ENCODE peak calls at places on chromosomes 11 and 22, in four cellular contexts. One of them, this sample, is unnamed.

GRCh38 chr11:117229411-117229810 is 2.5 kb downstream of the PCSK7 start:
- DNase-seq in HepG2: no peak
- DNase-seq in WTC11: no peak
- DNase-seq in K562: no peak
- DNase-seq in this sample: no peak

GRCh38 chr11:62923634-62924411 is 2.7 kb upstream of the CHRM1 start:
- DNase-seq in K562: peak; percentile 44
- DNase-seq in WTC11: no peak
- DNase-seq in HepG2: no peak
- DNase-seq in this sample: no peak

GRCh38 chr11:118156531-118157185 is 4.0 kb upstream of the SCN4B start:
- DNase-seq in K562: peak; percentile 53
- DNase-seq in WTC11: no peak
- DNase-seq in HepG2: no peak
- DNase-seq in this sample: peak; percentile 56

GRCh38 chr11:75654314-75654713 is 14.5 kb downstream of the MAP6 start:
- DNase-seq in WTC11: no peak
- DNase-seq in HepG2: no peak
- DNase-seq in K562: no peak
- DNase-seq in this sample: no peak

GRCh38 chr22:27581688-27582087 is 219.9 kb downstream of the MN1 start:
- DNase-seq in K562: no peak
- DNase-seq in HepG2: no peak
- DNase-seq in WTC11: no peak
- DNase-seq in this sample: no peak

GRCh38 chr11:86068138-86068861 is 584 bp downstream of the PICALM start:
- DNase-seq in HepG2: peak; percentile 6
- DNase-seq in K562: peak; percentile 45
- DNase-seq in WTC11: peak; percentile 29
- DNase-seq in this sample: peak; percentile 42

GRCh38 chr11:85855341-85855656 is at the start of gene CCDC83:
- DNase-seq in WTC11: no peak
- DNase-seq in K562: no peak
- DNase-seq in HepG2: no peak
- DNase-seq in this sample: no peak

GRCh38 chr11:117919326-117920275 is 9.6 kb downstream of the TMPRSS13 start:
- DNase-seq in HepG2: no peak
- DNase-seq in K562: no peak
- DNase-seq in WTC11: no peak
- DNase-seq in this sample: no peak

GRCh38 chr11:124297921-124298320 is 15.8 kb downstream of the OR8D1 start:
- DNase-seq in K562: no peak
- DNase-seq in WTC11: no peak
- DNase-seq in HepG2: no peak
- DNase-seq in this sample: no peak

GRCh38 chr11:75539459-75540022 is 13.8 kb upstream of the GDPD5 start:
- DNase-seq in K562: no peak
- DNase-seq in WTC11: no peak
- DNase-seq in HepG2: no peak
- DNase-seq in this sample: no peak

GRCh38 chr22:19447388-19448075 is at the start of gene C22orf39:
- DNase-seq in HepG2: peak; percentile 93
- DNase-seq in WTC11: peak; percentile 91
- DNase-seq in K562: peak; percentile 100
- DNase-seq in this sample: peak; percentile 98

GRCh38 chr22:22710719-22711531 is 66.5 kb downstream of the GGTLC2 start:
- DNase-seq in HepG2: peak; percentile 15
- DNase-seq in WTC11: peak; percentile 83
- DNase-seq in K562: peak; percentile 100
- DNase-seq in this sample: peak; percentile 75

GRCh38 chr11:925158-925495 is 543 bp upstream of the AP2A2 start:
- DNase-seq in HepG2: no peak
- DNase-seq in K562: peak; percentile 46
- DNase-seq in WTC11: no peak
- DNase-seq in this sample: no peak

GRCh38 chr11:102843474-102843873 is at the start of gene MMP3:
- DNase-seq in HepG2: no peak
- DNase-seq in WTC11: no peak
- DNase-seq in K562: no peak
- DNase-seq in this sample: no peak

GRCh38 chr11:126407101-126407521 is 51.6 kb downstream of the ST3GAL4 start:
- DNase-seq in K562: no peak
- DNase-seq in WTC11: no peak
- DNase-seq in HepG2: no peak
- DNase-seq in this sample: no peak

GRCh38 chr11:25515576-25515975 is 816.4 kb upstream of the ANO3 start:
- DNase-seq in K562: no peak
- DNase-seq in WTC11: no peak
- DNase-seq in HepG2: no peak
- DNase-seq in this sample: no peak

GRCh38 chr11:124442847-124443246 is 2.6 kb downstream of the OR8B8 start:
- DNase-seq in K562: no peak
- DNase-seq in WTC11: no peak
- DNase-seq in HepG2: no peak
- DNase-seq in this sample: no peak

GRCh38 chr11:120058931-120059330 is 79.0 kb downstream of the TRIM29 start:
- DNase-seq in WTC11: no peak
- DNase-seq in HepG2: no peak
- DNase-seq in K562: no peak
- DNase-seq in this sample: no peak

GRCh38 chr11:117095301-117096139 is 2.7 kb downstream of the SIK3 start:
- DNase-seq in WTC11: no peak
- DNase-seq in HepG2: peak; percentile 82
- DNase-seq in K562: no peak
- DNase-seq in this sample: no peak

GRCh38 chr11:36162909-36163434 is 126.3 kb downstream of the COMMD9 start:
- DNase-seq in HepG2: no peak
- DNase-seq in WTC11: no peak
- DNase-seq in K562: no peak
- DNase-seq in this sample: peak; percentile 62

GRCh38 chr11:116653206-116653605 is 119.6 kb downstream of the BUD13 start:
- DNase-seq in WTC11: no peak
- DNase-seq in K562: no peak
- DNase-seq in HepG2: no peak
- DNase-seq in this sample: no peak

GRCh38 chr11:106594751-106595351 is 423.4 kb downstream of the GUCY1A2 start:
- DNase-seq in K562: no peak
- DNase-seq in WTC11: peak; percentile 45
- DNase-seq in HepG2: no peak
- DNase-seq in this sample: no peak

GRCh38 chr11:43907028-43907966 is 26.7 kb downstream of the ALKBH3 start:
- DNase-seq in K562: no peak
- DNase-seq in HepG2: no peak
- DNase-seq in WTC11: no peak
- DNase-seq in this sample: no peak

GRCh38 chr11:43908191-43908590 is 27.6 kb downstream of the ALKBH3 start:
- DNase-seq in K562: no peak
- DNase-seq in WTC11: no peak
- DNase-seq in HepG2: no peak
- DNase-seq in this sample: no peak

GRCh38 chr11:43903969-43904368 is 23.3 kb downstream of the ALKBH3 start:
- DNase-seq in HepG2: no peak
- DNase-seq in K562: no peak
- DNase-seq in WTC11: no peak
- DNase-seq in this sample: peak; percentile 48

GRCh38 chr11:43904737-43905515 is 24.3 kb downstream of the ALKBH3 start:
- DNase-seq in WTC11: no peak
- DNase-seq in K562: no peak
- DNase-seq in HepG2: no peak
- DNase-seq in this sample: no peak

GRCh38 chr11:43905788-43906187 is 25.2 kb downstream of the ALKBH3 start:
- DNase-seq in K562: no peak
- DNase-seq in WTC11: no peak
- DNase-seq in HepG2: no peak
- DNase-seq in this sample: peak; percentile 73
- TF ChIP-seq FOXJ3 in K562: no peak
- TF ChIP-seq FOXJ3 in WTC11: no peak
- TF ChIP-seq FOXJ3 in HepG2: no peak
- TF ChIP-seq FOXJ3 in this sample: peak; percentile 70

GRCh38 chr11:78759067-78759466 is 184.4 kb upstream of the NARS2 start:
- DNase-seq in HepG2: no peak
- DNase-seq in K562: no peak
- DNase-seq in WTC11: no peak
- DNase-seq in this sample: no peak
- TF ChIP-seq FOXJ3 in HepG2: no peak
- TF ChIP-seq FOXJ3 in K562: no peak
- TF ChIP-seq FOXJ3 in WTC11: no peak
- TF ChIP-seq FOXJ3 in this sample: no peak

GRCh38 chr11:2113776-2114175 is 25.4 kb downstream of the IGF2 start:
- DNase-seq in HepG2: no peak
- DNase-seq in WTC11: no peak
- DNase-seq in K562: no peak
- DNase-seq in this sample: no peak
- TF ChIP-seq FOXJ3 in HepG2: no peak
- TF ChIP-seq FOXJ3 in WTC11: no peak
- TF ChIP-seq FOXJ3 in K562: no peak
- TF ChIP-seq FOXJ3 in this sample: no peak

DNA sequence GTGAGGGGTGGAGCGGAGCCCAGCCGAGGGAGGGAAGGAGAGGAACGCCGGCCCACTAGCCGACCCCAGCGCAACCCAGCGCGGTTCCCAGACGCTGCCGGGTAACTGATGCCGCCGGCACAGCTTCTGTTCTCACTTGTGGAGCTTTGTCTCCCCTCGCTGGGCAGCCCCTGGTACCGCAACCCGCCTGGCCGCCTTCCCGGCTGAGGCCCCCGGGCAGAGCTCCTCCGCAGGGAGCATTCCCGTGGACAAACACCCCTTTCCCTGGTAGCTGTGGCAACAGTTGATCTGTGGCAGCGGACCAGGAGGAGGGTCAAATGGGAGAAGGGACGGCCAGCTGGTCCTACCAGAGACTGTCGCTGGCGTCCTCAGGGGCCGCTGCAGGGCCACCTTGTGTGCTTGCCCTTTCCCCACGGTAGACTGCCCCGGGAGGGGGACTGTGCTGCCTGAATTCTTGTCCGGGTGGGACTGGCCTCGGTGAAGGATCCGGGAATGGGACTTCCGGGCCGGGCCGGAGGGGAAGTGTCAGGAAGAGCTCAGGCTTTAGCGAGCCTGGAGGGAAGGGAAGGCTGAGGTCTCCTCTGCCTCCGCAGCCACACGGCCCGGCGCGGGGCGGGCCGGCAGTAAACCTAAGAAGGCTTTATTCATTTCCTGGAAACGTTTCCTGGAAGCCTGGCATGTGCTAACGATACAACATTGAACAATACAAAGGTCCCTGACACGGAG is 468.0 kb downstream of the OPCML start:
- DNase-seq in K562: peak; percentile 18
- DNase-seq in HepG2: peak; percentile 16
- DNase-seq in WTC11: peak; percentile 90
- DNase-seq in this sample: peak; percentile 91
- TF ChIP-seq FOXJ3 in K562: no peak
- TF ChIP-seq FOXJ3 in HepG2: no peak
- TF ChIP-seq FOXJ3 in WTC11: no peak
- TF ChIP-seq FOXJ3 in this sample: no peak

GRCh38 chr11:101792814-101793213 is 122.0 kb upstream of the CEP126 start:
- DNase-seq in WTC11: no peak
- DNase-seq in HepG2: no peak
- DNase-seq in K562: no peak
- DNase-seq in this sample: no peak

GRCh38 chr11:101797335-101797734 is 117.5 kb upstream of the CEP126 start:
- DNase-seq in HepG2: no peak
- DNase-seq in K562: no peak
- DNase-seq in WTC11: no peak
- DNase-seq in this sample: no peak
- TF ChIP-seq FOXJ3 in HepG2: no peak
- TF ChIP-seq FOXJ3 in K562: no peak
- TF ChIP-seq FOXJ3 in WTC11: no peak
- TF ChIP-seq FOXJ3 in this sample: no peak

DNA sequence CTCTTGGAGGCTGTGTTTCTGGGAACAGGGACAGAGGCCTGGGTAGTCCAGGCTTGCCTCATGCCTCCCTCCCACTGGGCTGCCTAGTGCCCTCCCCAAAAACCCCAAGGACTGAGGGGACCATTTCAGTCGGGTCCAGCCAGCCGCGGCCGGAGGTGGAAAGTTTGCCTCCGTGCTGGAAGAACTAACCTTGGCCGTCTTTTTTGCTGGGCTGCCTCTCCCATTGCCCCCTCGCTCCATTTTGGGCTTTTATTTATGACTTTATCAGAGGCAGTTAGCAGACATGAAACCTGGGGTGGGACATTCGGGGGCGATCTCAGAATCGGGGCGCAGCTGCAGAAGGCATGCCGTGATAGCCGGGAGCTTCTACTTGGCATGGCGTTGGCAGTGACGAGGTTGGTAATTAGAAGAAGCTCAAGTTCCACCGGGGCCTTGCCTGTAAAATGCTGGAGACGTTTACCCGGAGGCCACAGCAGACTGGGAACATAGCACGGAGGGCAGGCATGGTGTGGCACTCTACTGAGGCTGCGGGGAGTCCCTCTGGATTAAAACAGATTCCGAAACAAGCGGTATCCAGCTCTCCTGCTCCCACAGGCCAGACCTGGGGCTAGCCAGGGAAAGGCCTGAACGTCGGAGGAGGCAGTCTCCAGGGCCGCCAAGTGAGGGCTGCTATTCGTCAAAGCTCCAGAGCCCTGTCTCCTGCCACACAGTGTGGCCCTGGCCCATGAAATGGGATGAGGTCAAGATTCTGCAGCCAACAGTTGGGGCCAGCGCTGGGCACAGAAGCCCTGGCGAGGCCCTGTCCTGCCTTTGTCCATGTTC is 76.4 kb upstream of the PPARA start:
- DNase-seq in WTC11: peak; percentile 8
- DNase-seq in HepG2: no peak
- DNase-seq in K562: no peak
- DNase-seq in this sample: no peak
- TF ChIP-seq FOXJ3 in WTC11: no peak
- TF ChIP-seq FOXJ3 in HepG2: no peak
- TF ChIP-seq FOXJ3 in K562: no peak
- TF ChIP-seq FOXJ3 in this sample: no peak

GRCh38 chr11:108112059-108112458 is 9.3 kb upstream of the ACAT1 start:
- DNase-seq in K562: no peak
- DNase-seq in HepG2: no peak
- DNase-seq in WTC11: no peak
- DNase-seq in this sample: no peak

GRCh38 chr11:108122166-108122628 is 830 bp downstream of the ACAT1 start:
- DNase-seq in HepG2: no peak
- DNase-seq in K562: no peak
- DNase-seq in WTC11: no peak
- DNase-seq in this sample: peak; percentile 10

GRCh38 chr11:108121274-108122155 is at the start of gene ACAT1:
- DNase-seq in K562: peak; percentile 96
- DNase-seq in WTC11: peak; percentile 97
- DNase-seq in HepG2: peak; percentile 91
- DNase-seq in this sample: peak; percentile 96

GRCh38 chr11:108115495-108116140 is 5.7 kb upstream of the ACAT1 start:
- DNase-seq in K562: no peak
- DNase-seq in WTC11: peak; percentile 16
- DNase-seq in HepG2: no peak
- DNase-seq in this sample: no peak

GRCh38 chr11:108117746-108118371 is 3.5 kb upstream of the ACAT1 start:
- DNase-seq in WTC11: no peak
- DNase-seq in K562: peak; percentile 20
- DNase-seq in HepG2: peak; percentile 46
- DNase-seq in this sample: peak; percentile 44
- TF ChIP-seq FOXJ3 in WTC11: no peak
- TF ChIP-seq FOXJ3 in K562: no peak
- TF ChIP-seq FOXJ3 in HepG2: no peak
- TF ChIP-seq FOXJ3 in this sample: no peak